ENCODE peak calls at places on chromosomes 13 and 19, in four cellular contexts. N is HepG2, A is H1, F is K562. L is an unnamed sample.

GRCh38 chr13:52849727-52850395 is 1.4 kb upstream of the PCDH8 start:
- DNase-seq in F (no peak), A (no peak), N (no peak), L (no peak)

GRCh38 chr13:44399045-44399444 is 25.4 kb downstream of the SERP2 start:
- DNase-seq in A (no peak), N (no peak), F (no peak), L (no peak)

GRCh38 chr19:49447485-49448431 is 3.9 kb downstream of the PIH1D1 start:
- DNase-seq in N (no peak), F (peak; percentile 66), A (peak; percentile 75), L (peak; percentile 68)

GRCh38 chr13:31909889-31910551 is 121.6 kb upstream of the FRY start:
- DNase-seq in N (peak; percentile 45), F (peak; percentile 25), A (no peak), L (peak; percentile 47)

GRCh38 chr13:104782741-104783140 is 1716.5 kb upstream of the SLC10A2 start:
- DNase-seq in F (no peak), A (no peak), N (no peak), L (no peak)

GRCh38 chr13:79571147-79571546 is 90.2 kb downstream of the NDFIP2 start:
- DNase-seq in N (no peak), A (no peak), F (no peak), L (no peak)

GRCh38 chr19:23075031-23075733 is 41.6 kb upstream of the ZNF730 start:
- DNase-seq in N (no peak), F (peak; percentile 20), A (peak; percentile 92), L (no peak)

GRCh38 chr19:55672418-55672817 is 2.6 kb upstream of the EPN1 start:
- DNase-seq in N (no peak), A (no peak), F (peak; percentile 52), L (no peak)

GRCh38 chr19:45498411-45499195 is at the start of gene PPM1N:
- DNase-seq in A (no peak), N (no peak), F (peak; percentile 31), L (no peak)

GRCh38 chr19:45418812-45419211 is 4.9 kb downstream of the ERCC1 start:
- DNase-seq in F (no peak), A (no peak), N (no peak), L (no peak)

GRCh38 chr19:39704181-39705044 is at the start of gene LGALS14:
- DNase-seq in F (no peak), A (no peak), N (no peak), L (no peak)

GRCh38 chr19:39709026-39709872 is 5.0 kb downstream of the LGALS14 start:
- DNase-seq in A (no peak), N (no peak), F (no peak), L (no peak)

GRCh38 chr19:39708594-39708993 is 4.3 kb downstream of the LGALS14 start:
- DNase-seq in F (no peak), N (no peak), A (no peak), L (no peak)

GRCh38 chr19:39701291-39701690 is 3.0 kb upstream of the LGALS14 start:
- DNase-seq in N (no peak), F (no peak), A (no peak), L (no peak)

GRCh38 chr19:39705578-39706188 is 1.4 kb downstream of the LGALS14 start:
- DNase-seq in F (no peak), A (no peak), N (no peak), L (no peak)
- TF ChIP-seq RNF2 in F (no peak), A (no peak), N (no peak), L (no peak)

GRCh38 chr13:67230774-67231480 is 791 bp upstream of the PCDH9 start:
- DNase-seq in N (peak; percentile 9), F (peak; percentile 8), A (peak; percentile 7), L (peak; percentile 31)
- TF ChIP-seq RNF2 in N (no peak), F (no peak), A (no peak), L (no peak)

GRCh38 chr13:107865643-107866006 is 349.7 kb downstream of the LIG4 start:
- DNase-seq in F (no peak), N (no peak), A (no peak), L (no peak)

GRCh38 chr13:107866007-107866665 is 349.2 kb downstream of the LIG4 start:
- DNase-seq in A (no peak), F (peak; percentile 59), N (no peak), L (no peak)

GRCh38 chr13:107864543-107865460 is 350.5 kb downstream of the LIG4 start:
- DNase-seq in A (no peak), N (peak; percentile 18), F (peak; percentile 74), L (no peak)

GRCh38 chr13:107867701-107868661 is 347.4 kb downstream of the LIG4 start:
- DNase-seq in N (no peak), F (peak; percentile 78), A (no peak), L (peak; percentile 15)

DNA sequence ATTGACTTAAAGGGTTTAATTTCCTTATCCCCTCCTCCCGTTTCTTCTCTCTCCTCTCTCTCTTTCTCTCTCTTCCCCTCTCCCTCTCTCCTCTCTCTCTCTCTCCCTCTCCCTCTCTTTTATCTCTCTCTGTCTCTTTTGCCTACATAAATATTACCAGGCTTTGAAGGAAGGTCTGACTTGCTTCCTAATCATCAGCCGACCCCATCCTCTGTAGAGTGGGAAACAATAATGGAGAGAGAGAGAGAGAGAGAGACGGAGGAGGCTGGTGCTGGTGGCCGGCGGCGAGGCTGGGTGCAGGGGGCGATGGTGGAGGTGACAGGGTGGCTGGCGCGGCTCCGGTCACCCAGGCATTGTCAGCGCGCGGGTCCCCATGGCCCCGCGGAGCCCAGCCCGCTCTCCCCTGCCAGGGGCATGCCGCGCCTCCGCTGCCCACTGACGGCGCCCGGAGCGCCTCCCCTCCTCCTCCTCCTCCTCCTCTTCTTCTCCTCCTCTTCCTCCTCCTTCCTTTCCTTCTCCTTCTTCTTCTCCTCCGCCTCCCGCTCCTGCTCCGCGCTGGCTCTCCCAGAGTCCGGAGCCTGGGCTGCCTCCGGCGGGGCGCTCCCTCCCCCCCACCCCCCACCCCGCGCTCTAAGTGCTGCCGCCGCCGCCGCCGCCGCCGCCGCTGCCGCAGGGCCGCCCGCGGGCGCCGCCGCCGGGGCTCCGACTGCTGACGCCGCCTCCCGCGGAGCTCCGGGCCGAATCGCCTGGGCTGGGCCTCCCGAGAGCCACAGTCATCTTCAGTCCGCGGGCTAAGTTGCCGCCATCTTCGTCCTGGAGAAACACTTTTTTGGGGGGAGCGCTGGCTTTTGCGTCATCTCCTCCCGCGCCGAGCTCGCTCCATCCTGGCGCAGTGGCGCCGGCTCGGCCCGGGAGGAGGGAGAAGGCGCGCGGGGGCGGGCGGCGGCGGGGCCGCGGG is 348.4 kb downstream of the LIG4 start:
- DNase-seq in F (peak; percentile 94), A (no peak), N (no peak), L (no peak)
- TF ChIP-seq RNF2 in F (no peak), A (no peak), N (no peak), L (no peak)

GRCh38 chr13:98509271-98510155 is 67.4 kb downstream of the STK24 start:
- DNase-seq in F (peak; percentile 80), N (peak; percentile 30), A (no peak), L (peak; percentile 76)

GRCh38 chr13:98504371-98504963 is 72.4 kb downstream of the STK24 start:
- DNase-seq in F (no peak), N (no peak), A (no peak), L (no peak)

GRCh38 chr13:98506343-98507059 is 70.4 kb downstream of the STK24 start:
- DNase-seq in N (peak; percentile 61), F (no peak), A (no peak), L (no peak)

GRCh38 chr13:98508280-98509074 is 68.4 kb downstream of the STK24 start:
- DNase-seq in F (no peak), N (peak; percentile 35), A (no peak), L (no peak)

DNA sequence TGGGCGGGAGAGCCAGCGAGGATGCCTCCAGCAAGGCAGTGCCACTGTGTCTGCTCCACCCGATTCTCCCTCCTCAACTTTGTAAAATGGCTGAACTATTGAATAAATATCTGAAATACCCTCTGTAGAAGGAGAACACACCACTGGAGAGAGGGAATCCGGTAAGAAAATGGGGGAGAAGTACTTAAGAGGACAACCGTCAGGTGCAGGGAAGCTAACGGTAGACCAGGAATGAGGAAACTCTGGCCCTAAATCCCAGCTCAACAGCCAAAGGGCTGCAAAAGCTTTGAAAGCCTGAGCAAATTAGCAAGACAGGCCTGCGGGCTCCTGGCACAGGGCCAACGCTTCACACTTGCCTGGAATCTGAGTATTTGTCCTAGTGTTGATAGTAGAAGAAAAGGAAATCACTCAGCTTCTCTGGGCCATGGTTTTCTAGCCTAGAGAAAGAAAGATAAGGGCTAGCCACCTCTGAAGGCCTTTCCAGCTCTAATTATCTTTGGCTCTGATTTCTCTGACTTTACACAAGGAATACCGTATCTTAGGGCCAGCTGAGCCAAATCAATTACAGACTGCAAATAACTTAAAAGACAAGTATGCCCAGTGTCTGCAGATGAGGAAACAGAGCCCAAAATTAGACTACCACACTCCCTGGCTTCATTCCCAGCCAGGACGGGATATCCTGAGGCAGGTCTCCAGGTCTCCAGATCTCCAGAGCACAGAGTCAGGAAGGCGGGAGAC is 69.7 kb downstream of the STK24 start:
- DNase-seq in F (no peak), N (peak; percentile 48), A (peak; percentile 62), L (no peak)
- TF ChIP-seq RNF2 in F (no peak), N (no peak), A (no peak), L (no peak)

GRCh38 chr13:51249254-51249653 is 27.1 kb downstream of the FAM124A start:
- DNase-seq in N (no peak), A (no peak), F (no peak), L (no peak)
- TF ChIP-seq RNF2 in N (no peak), A (no peak), F (no peak), L (no peak)

GRCh38 chr19:39433480-39434079 is 2.2 kb downstream of the RPS16 start:
- DNase-seq in N (no peak), F (no peak), A (no peak), L (no peak)

GRCh38 chr19:39427707-39428106 is 8.0 kb downstream of the RPS16 start:
- DNase-seq in A (no peak), F (no peak), N (no peak), L (no peak)

GRCh38 chr19:39428309-39429112 is 7.2 kb downstream of the RPS16 start:
- DNase-seq in F (no peak), N (peak; percentile 66), A (no peak), L (peak; percentile 81)

GRCh38 chr19:39432677-39433025 is 3.1 kb downstream of the RPS16 start:
- DNase-seq in A (no peak), N (no peak), F (no peak), L (no peak)

DNA sequence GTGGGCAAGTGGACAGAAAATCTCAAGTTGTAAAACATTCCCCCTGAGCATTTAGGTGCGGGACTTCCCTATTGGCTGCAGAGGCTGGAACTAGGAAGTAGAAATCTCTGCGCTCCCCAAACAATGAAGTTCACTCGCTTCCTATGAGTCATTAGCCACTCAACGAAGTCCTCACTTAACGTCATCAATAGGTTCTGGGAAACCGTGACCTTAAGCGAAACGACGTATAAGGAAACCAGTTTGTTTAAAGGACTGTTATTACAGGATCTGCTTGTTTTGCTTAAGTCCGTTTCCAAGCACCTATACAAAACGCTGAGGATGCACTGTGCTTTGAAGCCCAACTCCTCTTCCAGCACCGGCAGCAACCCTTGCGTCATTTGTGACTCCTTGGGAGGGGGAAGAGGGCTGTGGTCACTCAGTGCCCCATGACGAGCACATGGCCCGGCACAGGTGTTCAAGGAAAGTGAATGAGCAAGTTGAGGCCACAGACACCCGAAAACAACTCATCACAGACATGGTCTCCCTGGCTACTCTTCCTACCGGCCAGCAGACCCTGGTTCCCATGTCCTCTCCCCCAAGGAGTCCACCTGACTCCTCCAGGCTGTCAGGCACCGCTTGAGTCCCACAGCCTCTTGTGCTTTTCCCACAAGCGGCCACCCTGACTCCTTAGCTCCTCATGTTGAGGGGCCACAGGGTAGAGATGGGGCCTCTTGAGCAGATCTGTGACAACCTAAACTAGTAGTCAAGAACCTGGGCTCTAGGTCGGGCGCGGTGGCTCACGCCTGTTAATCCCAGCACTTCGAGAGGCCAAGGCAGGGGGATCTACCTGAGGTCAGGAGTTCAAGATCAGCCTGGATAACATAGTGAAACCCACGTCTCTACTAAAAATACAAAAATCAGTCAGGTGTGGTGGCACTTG is 4.8 kb downstream of the RPS16 start:
- DNase-seq in A (no peak), N (peak; percentile 71), F (peak; percentile 46), L (peak; percentile 99)
- TF ChIP-seq RNF2 in A (no peak), N (no peak), F (peak; percentile 17), L (no peak)